ENCODE peak calls at places on chromosomes 3 and 15, in ten cellular contexts. I, C, U, H, P, J, D, O, R and V are unnamed samples.

GRCh38 chr3:177516130-177517011 is 319.1 kb upstream of the TBL1XR1 start:
- DNase-seq in I (no peak), C (peak), U (no peak), H (no peak), P (peak), J (no peak), D (no peak), O (peak), R (no peak), V (no peak)

GRCh38 chr15:90598053-90598577 is 68.4 kb downstream of the CRTC3 start:
- DNase-seq in I (peak), C (no peak), U (no peak), H (peak), P (no peak), J (peak), D (no peak), O (peak), R (no peak), V (peak)

GRCh38 chr3:14586611-14587010 is 46.5 kb upstream of the GRIP2 start:
- DNase-seq in I (no peak), C (no peak), U (no peak), H (no peak), P (no peak), J (no peak), D (no peak), O (no peak), R (no peak), V (no peak)

GRCh38 chr3:25448750-25449684 is 21.0 kb downstream of the RARB start:
- DNase-seq in I (peak), C (no peak), U (no peak), H (peak), P (peak), J (no peak), D (no peak), O (peak), R (no peak), V (peak)

GRCh38 chr3:184486614-184487013 is 75.0 kb upstream of the EPHB3 start:
- DNase-seq in I (no peak), C (no peak), U (no peak), H (no peak), P (no peak), J (no peak), D (no peak), O (no peak), R (no peak), V (no peak)

GRCh38 chr3:38454179-38454883 is 641 bp downstream of the ACVR2B start:
- DNase-seq in I (peak), C (no peak), U (peak), H (peak), P (no peak), J (peak), D (peak), O (peak), R (no peak), V (no peak)

GRCh38 chr3:46981932-46982471 is 2.5 kb downstream of the NBEAL2 start:
- DNase-seq in I (peak), C (no peak), U (no peak), H (peak), P (no peak), J (no peak), D (no peak), O (no peak), R (no peak), V (no peak)

GRCh38 chr15:76035593-76035992 is 23.4 kb upstream of the NRG4 start:
- DNase-seq in I (no peak), C (no peak), U (no peak), H (no peak), P (no peak), J (no peak), D (no peak), O (no peak), R (no peak), V (no peak)

GRCh38 chr3:18841422-18842343 is 306.6 kb upstream of the KCNH8 start:
- DNase-seq in I (no peak), C (no peak), U (no peak), H (no peak), P (peak), J (no peak), D (no peak), O (no peak), R (no peak), V (no peak)

GRCh38 chr15:61041886-61042285 is 187.2 kb downstream of the RORA start:
- DNase-seq in I (no peak), C (no peak), U (no peak), H (no peak), P (no peak), J (no peak), D (no peak), O (no peak), R (no peak), V (no peak)